ENCODE peak calls at places on chromosomes 5 and 9, in six cellular contexts. K is tibial artery, B is pancreas, O is transverse colon, F is mammary epithelial cell, V is mucosa of descending colon. N is an unnamed sample. For H3K4me1, the result is how much of the 10 kb centered on the place peaks cover.

GRCh38 chr9:91986248-91986647 is 36.2 kb upstream of the ROR2 start:
- DNase-seq in B (no peak), F (no peak), V (no peak), O (no peak), K (no peak), N (no peak)

GRCh38 chr5:37837101-37838032 is 2.5 kb downstream of the GDNF start:
- DNase-seq in F (peak), B (peak), O (peak), K (peak), V (peak), N (peak)

GRCh38 chr9:88965473-88965872 is 25.8 kb upstream of the S1PR3 start:
- DNase-seq in B (no peak), F (no peak), V (no peak), O (no peak), K (no peak), N (no peak)

GRCh38 chr9:21974542-21975409 is 19.4 kb downstream of the CDKN2A start:
- DNase-seq in F (no peak), V (no peak), B (peak), K (no peak), O (no peak), N (no peak)

GRCh38 chr5:93890657-93891056 is 149.3 kb upstream of the POU5F2 start:
- DNase-seq in O (no peak), K (no peak), V (no peak), B (no peak), F (no peak), N (no peak)

GRCh38 chr5:160036243-160036642 is 27.3 kb downstream of the TTC1 start:
- DNase-seq in F (no peak), B (no peak), K (no peak), O (no peak), V (no peak), N (no peak)

GRCh38 chr9:87502446-87503232 is 5.0 kb downstream of the DAPK1 start:
- DNase-seq in K (no peak), B (peak), O (peak), F (no peak), V (peak), N (no peak)

GRCh38 chr5:77935516-77936364 is 159.6 kb upstream of the TBCA start:
- DNase-seq in B (no peak), K (no peak), F (no peak), O (no peak), V (no peak), N (no peak)

GRCh38 chr5:170115925-170116324 is 10.2 kb downstream of the FOXI1 start:
- DNase-seq in O (no peak), K (no peak), B (no peak), V (no peak), F (no peak), N (no peak)

GRCh38 chr5:140118294-140118936 is 4.5 kb downstream of the PURA start:
- DNase-seq in B (no peak), O (no peak), K (no peak), F (no peak), V (no peak), N (no peak)

GRCh38 chr9:131396626-131397025 is 2.7 kb downstream of the PRRC2B start:
- DNase-seq in F (no peak), O (no peak), V (no peak), K (no peak), B (no peak), N (no peak)

GRCh38 chr5:149133795-149134777 is 7.2 kb upstream of the ABLIM3 start:
- DNase-seq in K (peak), F (peak), O (no peak), V (no peak), B (no peak), N (no peak)

GRCh38 chr5:149588947-149589346 is 7.6 kb downstream of the ARHGEF37 start:
- DNase-seq in V (no peak), K (no peak), F (no peak), B (no peak), O (no peak), N (no peak)

GRCh38 chr5:36897616-36898015 is 21.0 kb downstream of the NIPBL start:
- DNase-seq in K (no peak), B (no peak), F (no peak), V (no peak), O (no peak), N (no peak)

GRCh38 chr5:116075117-116075910 is 9.5 kb upstream of the COMMD10 start:
- DNase-seq in O (no peak), B (no peak), K (no peak), F (peak), V (no peak), N (no peak)

GRCh38 chr5:68041293-68041692 is 174.3 kb upstream of the PIK3R1 start:
- DNase-seq in F (no peak), V (no peak), O (peak), K (no peak), B (no peak), N (peak)

GRCh38 chr9:132020845-132021510 is 58.7 kb downstream of the MED27 start:
- DNase-seq in F (no peak), K (no peak), V (no peak), O (no peak), B (no peak), N (no peak)

GRCh38 chr5:3118321-3118720 is 366.8 kb upstream of the IRX2 start:
- DNase-seq in B (no peak), K (no peak), V (no peak), O (no peak), F (no peak), N (no peak)

GRCh38 chr5:149641000-149641576 is 59.8 kb downstream of the ARHGEF37 start:
- DNase-seq in F (no peak), B (no peak), V (peak), O (peak), K (peak), N (no peak)

GRCh38 chr9:133533878-133534277 is 626 bp upstream of the ADAMTSL2 start:
- DNase-seq in F (no peak), V (no peak), B (no peak), O (no peak), K (no peak), N (no peak)

GRCh38 chr5:14901462-14902051 is 30.0 kb upstream of the ANKH start:
- DNase-seq in V (no peak), O (no peak), B (no peak), K (no peak), F (no peak), N (no peak)

GRCh38 chr5:88889165-88890069 is 6.4 kb upstream of the MEF2C start:
- DNase-seq in O (peak), F (no peak), K (peak), V (peak), B (peak), N (peak)

GRCh38 chr9:20702565-20702964 is 18.5 kb downstream of the FOCAD start:
- DNase-seq in V (no peak), O (no peak), F (no peak), K (no peak), B (no peak), N (no peak)

GRCh38 chr9:37943329-37944265 is 39.7 kb upstream of the SLC25A51 start:
- DNase-seq in K (no peak), O (no peak), V (no peak), F (peak), B (peak), N (peak)

GRCh38 chr5:78638423-78638822 is 10.1 kb downstream of the LHFPL2 start:
- DNase-seq in V (peak), B (peak), O (peak), K (peak), F (peak), N (peak)

GRCh38 chr5:67902497-67902830 is 313.1 kb upstream of the PIK3R1 start:
- DNase-seq in K (no peak), F (no peak), V (no peak), B (no peak), O (no peak), N (no peak)

GRCh38 chr5:36885149-36885548 is 8.6 kb downstream of the NIPBL start:
- DNase-seq in K (no peak), O (no peak), F (no peak), V (no peak), B (peak), N (no peak)

GRCh38 chr5:141208478-141208877 is at the start of gene PCDHB12:
- DNase-seq in K (no peak), O (no peak), B (no peak), F (no peak), V (no peak), N (no peak)
- TF ChIP-seq CTCF in K (no peak), O (no peak), B (no peak), F (peak), V (no peak), N (peak)

GRCh38 chr5:5353681-5354080 is 68.8 kb upstream of the ICE1 start:
- DNase-seq in O (no peak), K (no peak), V (no peak), F (no peak), B (no peak), N (no peak)
- H3K4me1 ChIP-seq in O (under half), K (under half), V (under half), F (under half), B (under half), N (under half)

GRCh38 chr9:101176384-101176783 is 147.9 kb downstream of the PLPPR1 start:
- DNase-seq in B (no peak), V (no peak), F (no peak), K (no peak), O (no peak), N (no peak)
- TF ChIP-seq CTCF in B (no peak), V (no peak), F (peak), K (no peak), O (no peak), N (no peak)

GRCh38 chr9:97907051-97907450 is 15.2 kb downstream of the TRMO start:
- DNase-seq in F (no peak), B (no peak), V (peak), K (no peak), O (no peak), N (no peak)

GRCh38 chr9:97904725-97905124 is 17.6 kb downstream of the TRMO start:
- DNase-seq in O (no peak), B (no peak), F (no peak), K (no peak), V (no peak), N (no peak)

GRCh38 chr9:97905228-97905627 is 17.1 kb downstream of the TRMO start:
- DNase-seq in V (no peak), O (no peak), B (no peak), K (no peak), F (no peak), N (no peak)

GRCh38 chr9:97907632-97908031 is 14.7 kb downstream of the TRMO start:
- DNase-seq in K (no peak), F (no peak), O (no peak), V (no peak), B (no peak), N (no peak)

GRCh38 chr9:97906236-97906831 is 16.0 kb downstream of the TRMO start:
- DNase-seq in K (no peak), V (no peak), B (no peak), F (no peak), O (no peak), N (peak)
- H3K4me1 ChIP-seq in K (under half), V (under half), B (under half), F (under half), O (under half), N (under half)

GRCh38 chr5:137754236-137754960 is at the start of gene HNRNPA0:
- DNase-seq in K (peak), O (peak), B (peak), V (peak), F (peak), N (peak)
- TF ChIP-seq CTCF in K (peak), O (peak), B (no peak), V (no peak), F (no peak), N (no peak)

DNA sequence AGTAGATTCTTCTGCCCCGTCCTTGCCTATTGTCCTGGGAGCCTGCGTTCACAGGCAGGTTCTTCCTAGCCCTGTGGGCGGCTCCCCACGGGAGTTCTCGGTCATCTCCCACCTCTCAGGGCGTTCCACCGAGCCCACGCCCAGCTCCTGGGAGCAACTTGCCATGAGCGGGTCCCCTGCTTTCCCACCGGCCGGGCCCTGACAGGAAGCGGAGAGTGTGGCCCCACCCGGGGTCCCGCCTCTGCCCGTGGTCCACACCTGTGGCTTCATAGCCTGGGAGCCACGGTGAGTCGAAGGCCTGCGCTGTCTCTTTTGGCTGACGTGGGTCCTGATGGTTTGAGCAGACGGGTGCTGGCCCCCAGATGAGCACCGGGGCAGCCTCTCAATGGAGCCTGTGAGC is 43.2 kb downstream of the KCNT1 start:
- DNase-seq in K (no peak), V (no peak), O (no peak), B (no peak), F (no peak), N (no peak)
- H3K4me1 ChIP-seq in K (under half), V (under half), O (under half), B (under half), F (under half), N (under half)

DNA sequence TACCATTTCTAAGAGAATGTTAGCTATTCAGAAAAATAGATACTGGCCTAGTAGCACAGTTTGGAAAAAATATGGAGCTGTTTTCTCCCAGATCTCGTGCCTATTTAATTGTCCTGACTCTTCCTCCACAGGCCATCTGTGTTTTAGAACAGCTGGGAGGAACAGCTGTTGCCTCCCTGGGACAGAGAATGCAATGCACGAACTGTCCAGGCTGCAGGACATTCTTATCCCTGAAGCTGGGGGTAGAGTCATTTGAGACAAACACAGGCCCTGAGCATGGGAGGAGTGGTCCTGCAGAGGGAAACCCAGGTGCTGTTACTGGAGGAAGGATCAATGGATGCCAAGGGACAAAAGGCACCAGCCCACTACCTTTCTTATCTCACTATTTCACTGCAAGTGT is 20.9 kb upstream of the SPARC start:
- DNase-seq in K (no peak), F (no peak), O (no peak), B (no peak), V (no peak), N (no peak)
- TF ChIP-seq CTCF in K (no peak), F (no peak), O (no peak), B (no peak), V (no peak), N (no peak)

GRCh38 chr9:121194730-121195129 is 6.9 kb downstream of the RAB14 start:
- DNase-seq in O (no peak), K (no peak), V (no peak), B (no peak), F (peak), N (no peak)
- H3K4me1 ChIP-seq in O (half or more), K (half or more), V (half or more), B (half or more), F (under half), N (half or more)

N was measured in heart right ventricle.